ENCODE peak calls at places on chromosomes 13 and 19, in ten cellular contexts. U is WTC11; K is hypothalamus; A is thoracic aorta; L is fibroblast of the aortic adventitia; O is germinal center; T is stimulated activated CD8-positive, alpha-beta memory T cell treated with anti-CD3 and anti-CD28 coated beads, Interleukin-2, amount 100 ng/mL, for 48 hours; Y is ovary; C is G401; B is GDM1. D is an unnamed sample.

GRCh38 chr13:49466240-49466914 is 22.3 kb downstream of the SETDB2 start:
- DNase-seq in O (no peak), T (no peak), L (no peak), A (no peak), C (no peak), B (no peak), Y (no peak), K (no peak), U (no peak), D (no peak)

GRCh38 chr13:23979361-23980159 is 82.3 kb upstream of the C1QTNF9B start:
- DNase-seq in L (peak), U (peak), T (peak), B (no peak), C (peak), O (peak), Y (peak), A (peak), K (peak), D (peak)

GRCh38 chr13:113977976-113978375 is 4.1 kb upstream of the C13orf46 start:
- DNase-seq in B (no peak), A (no peak), C (no peak), Y (no peak), T (no peak), K (no peak), L (no peak), O (no peak), U (peak), D (no peak)

GRCh38 chr19:12782424-12783225 is 7.3 kb upstream of the HOOK2 start:
- DNase-seq in K (peak), O (peak), T (peak), L (peak), U (peak), A (no peak), C (peak), Y (peak), B (peak), D (peak)

GRCh38 chr19:5434970-5435641 is 20.1 kb upstream of the ZNRF4 start:
- DNase-seq in T (peak), C (no peak), Y (no peak), K (no peak), O (no peak), A (no peak), B (no peak), L (peak), U (no peak), D (no peak)

GRCh38 chr13:22161871-22162270 is 491.0 kb downstream of the FGF9 start:
- DNase-seq in L (no peak), B (no peak), U (no peak), A (no peak), Y (no peak), C (no peak), T (no peak), O (no peak), K (no peak), D (no peak)

GRCh38 chr13:31209172-31209818 is 9.5 kb downstream of the B3GLCT start:
- DNase-seq in A (no peak), T (no peak), C (peak), L (peak), Y (peak), U (no peak), K (no peak), B (no peak), O (no peak), D (no peak)

GRCh38 chr19:50719566-50719965 is at the start of gene SHANK1:
- DNase-seq in K (no peak), L (no peak), B (no peak), T (no peak), C (peak), U (peak), O (no peak), Y (peak), A (no peak), D (no peak)

GRCh38 chr19:4744451-4745170 is 21.0 kb upstream of the DPP9 start:
- DNase-seq in U (no peak), K (no peak), T (no peak), L (peak), A (no peak), B (peak), C (peak), O (no peak), Y (peak), D (peak)

GRCh38 chr13:111469450-111469849 is 149.0 kb downstream of the TEX29 start:
- DNase-seq in K (no peak), A (no peak), T (no peak), B (no peak), Y (no peak), C (no peak), U (no peak), L (no peak), O (no peak), D (no peak)

GRCh38 chr13:61563645-61564044 is 148.0 kb upstream of the PCDH20 start:
- DNase-seq in K (no peak), O (no peak), Y (no peak), L (no peak), C (no peak), T (no peak), U (no peak), B (no peak), A (no peak), D (no peak)

GRCh38 chr19:50695251-50696064 is 24.1 kb downstream of the SHANK1 start:
- DNase-seq in A (no peak), C (peak), B (no peak), Y (peak), K (no peak), O (peak), T (no peak), L (no peak), U (peak), D (peak)

GRCh38 chr19:33375760-33376159 is 2.3 kb downstream of the CEBPG start:
- DNase-seq in C (no peak), K (no peak), T (no peak), Y (no peak), A (no peak), L (peak), B (no peak), U (no peak), O (no peak), D (no peak)

GRCh38 chr19:29781582-29782580 is 29.9 kb upstream of the CCNE1 start:
- DNase-seq in T (no peak), Y (no peak), O (no peak), A (no peak), B (no peak), L (no peak), C (peak), K (no peak), U (no peak), D (peak)

GRCh38 chr13:80783926-80784325 is 443.0 kb upstream of the SPRY2 start:
- DNase-seq in C (peak), A (no peak), O (no peak), K (no peak), Y (no peak), U (no peak), L (peak), B (no peak), T (no peak), D (peak)

GRCh38 chr13:49791214-49791752 is 1.2 kb downstream of the KPNA3 start:
- DNase-seq in C (peak), B (peak), T (no peak), Y (no peak), K (no peak), U (no peak), A (no peak), O (peak), L (peak), D (peak)

D was measured in cerebellar cortex.